ENCODE peak calls at places on chromosome 20, in eight cellular contexts. One of them, this sample, is unnamed.

GRCh38 chr20:47438464-47439381 is 63.0 kb upstream of the NCOA3 start:
- DNase-seq in activated T-cell treated with anti-CD3 and anti-CD28 coated beads, Interleukin-2, amount 50 U/mL, for 4 hours: no peak
- DNase-seq in activated naive CD4-positive, alpha-beta T cell: no peak
- DNase-seq in SIG-M5: no peak
- DNase-seq in Daoy: peak; percentile 18
- DNase-seq in effector memory CD4-positive, alpha-beta T cell: no peak
- DNase-seq in heart left ventricle: peak; percentile 20
- DNase-seq in hepatic stellate cell: no peak
- DNase-seq in this sample: no peak

GRCh38 chr20:9072741-9073310 is 3.9 kb downstream of the PLCB4 start:
- DNase-seq in activated T-cell treated with anti-CD3 and anti-CD28 coated beads, Interleukin-2, amount 50 U/mL, for 4 hours: no peak
- DNase-seq in activated naive CD4-positive, alpha-beta T cell: no peak
- DNase-seq in SIG-M5: no peak
- DNase-seq in Daoy: peak; percentile 27
- DNase-seq in effector memory CD4-positive, alpha-beta T cell: no peak
- DNase-seq in heart left ventricle: no peak
- DNase-seq in hepatic stellate cell: no peak
- DNase-seq in this sample: no peak

GRCh38 chr20:19456600-19457390 is 244.4 kb downstream of the SLC24A3 start:
- DNase-seq in activated T-cell treated with anti-CD3 and anti-CD28 coated beads, Interleukin-2, amount 50 U/mL, for 4 hours: no peak
- DNase-seq in activated naive CD4-positive, alpha-beta T cell: no peak
- DNase-seq in SIG-M5: no peak
- DNase-seq in Daoy: no peak
- DNase-seq in effector memory CD4-positive, alpha-beta T cell: no peak
- DNase-seq in heart left ventricle: no peak
- DNase-seq in hepatic stellate cell: no peak
- DNase-seq in this sample: no peak

GRCh38 chr20:54199721-54200176 is 8.1 kb upstream of the PFDN4 start:
- DNase-seq in activated T-cell treated with anti-CD3 and anti-CD28 coated beads, Interleukin-2, amount 50 U/mL, for 4 hours: peak; percentile 61
- DNase-seq in activated naive CD4-positive, alpha-beta T cell: peak; percentile 31
- DNase-seq in SIG-M5: no peak
- DNase-seq in Daoy: peak; percentile 64
- DNase-seq in effector memory CD4-positive, alpha-beta T cell: peak; percentile 32
- DNase-seq in heart left ventricle: peak; percentile 37
- DNase-seq in hepatic stellate cell: peak; percentile 56
- DNase-seq in this sample: peak; percentile 73

GRCh38 chr20:58634121-58634817 is 16.8 kb upstream of the STX16 start:
- DNase-seq in activated T-cell treated with anti-CD3 and anti-CD28 coated beads, Interleukin-2, amount 50 U/mL, for 4 hours: peak; percentile 43
- DNase-seq in activated naive CD4-positive, alpha-beta T cell: no peak
- DNase-seq in SIG-M5: no peak
- DNase-seq in Daoy: no peak
- DNase-seq in effector memory CD4-positive, alpha-beta T cell: no peak
- DNase-seq in heart left ventricle: no peak
- DNase-seq in hepatic stellate cell: peak; percentile 48
- DNase-seq in this sample: no peak

GRCh38 chr20:50541606-50542041 is 31.4 kb downstream of the PTPN1 start:
- DNase-seq in activated T-cell treated with anti-CD3 and anti-CD28 coated beads, Interleukin-2, amount 50 U/mL, for 4 hours: no peak
- DNase-seq in activated naive CD4-positive, alpha-beta T cell: no peak
- DNase-seq in SIG-M5: no peak
- DNase-seq in Daoy: no peak
- DNase-seq in effector memory CD4-positive, alpha-beta T cell: no peak
- DNase-seq in heart left ventricle: no peak
- DNase-seq in hepatic stellate cell: no peak
- DNase-seq in this sample: no peak

GRCh38 chr20:24419786-24420185 is 49.6 kb upstream of the SYNDIG1 start:
- DNase-seq in activated T-cell treated with anti-CD3 and anti-CD28 coated beads, Interleukin-2, amount 50 U/mL, for 4 hours: no peak
- DNase-seq in activated naive CD4-positive, alpha-beta T cell: no peak
- DNase-seq in SIG-M5: no peak
- DNase-seq in Daoy: no peak
- DNase-seq in effector memory CD4-positive, alpha-beta T cell: no peak
- DNase-seq in heart left ventricle: no peak
- DNase-seq in hepatic stellate cell: no peak
- DNase-seq in this sample: no peak

GRCh38 chr20:59820204-59821041 is 113.0 kb downstream of the SYCP2 start:
- DNase-seq in activated T-cell treated with anti-CD3 and anti-CD28 coated beads, Interleukin-2, amount 50 U/mL, for 4 hours: no peak
- DNase-seq in activated naive CD4-positive, alpha-beta T cell: no peak
- DNase-seq in SIG-M5: no peak
- DNase-seq in Daoy: no peak
- DNase-seq in effector memory CD4-positive, alpha-beta T cell: no peak
- DNase-seq in heart left ventricle: peak; percentile 42
- DNase-seq in hepatic stellate cell: peak; percentile 29
- DNase-seq in this sample: no peak

GRCh38 chr20:56350842-56351241 is 7.9 kb upstream of the FAM210B start:
- DNase-seq in activated T-cell treated with anti-CD3 and anti-CD28 coated beads, Interleukin-2, amount 50 U/mL, for 4 hours: no peak
- DNase-seq in activated naive CD4-positive, alpha-beta T cell: no peak
- DNase-seq in SIG-M5: no peak
- DNase-seq in Daoy: peak; percentile 9
- DNase-seq in effector memory CD4-positive, alpha-beta T cell: no peak
- DNase-seq in heart left ventricle: no peak
- DNase-seq in hepatic stellate cell: no peak
- DNase-seq in this sample: no peak

This sample was measured in iris pigment epithelial cell.